ENCODE peak calls at places on chromosomes 5 and 9, in four cellular contexts. R, H, T and S are unnamed samples.

GRCh38 chr5:57452885-57453284 is 29.7 kb downstream of the ACTBL2 start:
- DNase-seq in R (no peak), H (no peak), T (no peak), S (no peak)

GRCh38 chr5:179223961-179224360 is 121.3 kb downstream of the ADAMTS2 start:
- DNase-seq in R (no peak), H (no peak), T (no peak), S (no peak)

GRCh38 chr9:73132034-73132776 is 19.5 kb upstream of the ANXA1 start:
- DNase-seq in R (peak), H (peak), T (no peak), S (no peak)

GRCh38 chr5:134552301-134552700 is 26.8 kb downstream of the JADE2 start:
- DNase-seq in R (no peak), H (no peak), T (no peak), S (no peak)

GRCh38 chr9:112020680-112021596 is 124.3 kb downstream of the UGCG start:
- DNase-seq in R (peak), H (no peak), T (no peak), S (no peak)

GRCh38 chr9:97714435-97714834 is 17.3 kb upstream of the XPA start:
- DNase-seq in R (no peak), H (no peak), T (no peak), S (no peak)

GRCh38 chr9:116153765-116154333 is at the start of gene PAPPA:
- DNase-seq in R (no peak), H (no peak), T (peak), S (no peak)

GRCh38 chr5:57493034-57493433 is 10.4 kb upstream of the ACTBL2 start:
- DNase-seq in R (no peak), H (no peak), T (no peak), S (no peak)

GRCh38 chr5:176882566-176882900 is 16.6 kb downstream of the HK3 start:
- DNase-seq in R (no peak), H (peak), T (no peak), S (no peak)

GRCh38 chr9:70120834-70121510 is 77.3 kb downstream of the MAMDC2 start:
- DNase-seq in R (no peak), H (peak), T (no peak), S (no peak)

GRCh38 chr5:2864515-2864914 is 113.0 kb upstream of the IRX2 start:
- DNase-seq in R (no peak), H (no peak), T (no peak), S (no peak)

GRCh38 chr5:159175547-159175946 is 33.8 kb downstream of the RNF145 start:
- DNase-seq in R (no peak), H (no peak), T (no peak), S (no peak)

GRCh38 chr5:127080001-127080478 is 6.7 kb upstream of the C5orf63 start:
- DNase-seq in R (no peak), H (no peak), T (no peak), S (no peak)

GRCh38 chr9:18442629-18443491 is 31.1 kb upstream of the ADAMTSL1 start:
- DNase-seq in R (no peak), H (peak), T (peak), S (peak)

GRCh38 chr5:56175465-56175864 is 57.7 kb downstream of the ANKRD55 start:
- DNase-seq in R (no peak), H (no peak), T (no peak), S (no peak)

GRCh38 chr5:79193643-79194042 is 42.3 kb upstream of the JMY start:
- DNase-seq in R (no peak), H (no peak), T (no peak), S (no peak)

GRCh38 chr9:91164724-91165520 is 196.8 kb downstream of the AUH start:
- DNase-seq in R (no peak), H (no peak), T (no peak), S (peak)

GRCh38 chr5:59099270-59099994 is 516.6 kb downstream of the RAB3C start:
- DNase-seq in R (no peak), H (no peak), T (no peak), S (no peak)

GRCh38 chr9:34451135-34451534 is 7.2 kb downstream of the FAM219A start:
- DNase-seq in R (no peak), H (no peak), T (no peak), S (no peak)

GRCh38 chr9:18260527-18260926 is 213.4 kb upstream of the ADAMTSL1 start:
- DNase-seq in R (no peak), H (peak), T (no peak), S (no peak)

GRCh38 chr9:124754289-124754688 is 16.8 kb downstream of the NR6A1 start:
- DNase-seq in R (no peak), H (peak), T (no peak), S (peak)

GRCh38 chr9:35726876-35727438 is 5.0 kb downstream of the TLN1 start:
- DNase-seq in R (no peak), H (no peak), T (no peak), S (no peak)

GRCh38 chr9:79256691-79257213 is 315.0 kb upstream of the TLE4 start:
- DNase-seq in R (no peak), H (no peak), T (no peak), S (no peak)

GRCh38 chr5:27437594-27438200 is 399.3 kb upstream of the CDH9 start:
- DNase-seq in R (no peak), H (no peak), T (no peak), S (no peak)

DNA sequence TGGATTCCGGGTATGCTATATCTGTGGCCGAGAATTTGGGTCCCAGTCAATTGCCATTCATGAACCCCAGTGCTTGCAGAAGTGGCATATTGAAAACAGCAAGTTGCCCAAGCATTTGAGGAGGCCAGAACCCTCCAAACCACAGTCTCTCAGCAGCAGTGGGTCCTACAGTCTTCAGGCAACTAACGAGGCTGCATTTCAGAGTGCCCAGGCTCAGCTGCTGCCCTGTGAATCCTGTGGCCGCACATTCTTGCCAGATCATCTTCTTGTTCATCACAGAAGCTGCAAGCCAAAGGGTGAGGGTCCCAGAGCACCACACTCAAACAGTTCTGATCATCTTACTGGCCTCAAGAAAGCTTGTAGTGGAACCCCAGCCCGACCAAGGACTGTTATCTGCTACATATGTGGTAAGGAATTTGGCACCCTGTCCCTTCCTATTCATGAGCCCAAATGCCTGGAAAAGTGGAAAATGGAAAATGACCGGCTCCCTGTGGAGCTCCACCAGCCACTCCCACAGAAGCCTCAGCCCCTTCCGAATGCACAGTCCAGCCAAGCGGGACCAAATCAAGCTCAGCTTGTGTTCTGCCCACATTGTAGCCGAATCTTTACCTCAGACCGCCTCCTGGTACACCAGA is 23.0 kb downstream of the ZNF474 start:
- DNase-seq in R (no peak), H (no peak), T (no peak), S (no peak)
- TF ChIP-seq NRF1 in R (no peak), H (no peak), T (no peak), S (no peak)

GRCh38 chr9:133517711-133518110 is 7.0 kb downstream of the MYMK start:
- DNase-seq in R (no peak), H (no peak), T (no peak), S (no peak)

GRCh38 chr9:133519693-133520092 is 5.1 kb downstream of the MYMK start:
- DNase-seq in R (no peak), H (no peak), T (no peak), S (no peak)

GRCh38 chr9:133518193-133518592 is 6.6 kb downstream of the MYMK start:
- DNase-seq in R (no peak), H (no peak), T (no peak), S (no peak)

GRCh38 chr9:133520121-133520835 is 4.5 kb downstream of the MYMK start:
- DNase-seq in R (no peak), H (no peak), T (no peak), S (no peak)

DNA sequence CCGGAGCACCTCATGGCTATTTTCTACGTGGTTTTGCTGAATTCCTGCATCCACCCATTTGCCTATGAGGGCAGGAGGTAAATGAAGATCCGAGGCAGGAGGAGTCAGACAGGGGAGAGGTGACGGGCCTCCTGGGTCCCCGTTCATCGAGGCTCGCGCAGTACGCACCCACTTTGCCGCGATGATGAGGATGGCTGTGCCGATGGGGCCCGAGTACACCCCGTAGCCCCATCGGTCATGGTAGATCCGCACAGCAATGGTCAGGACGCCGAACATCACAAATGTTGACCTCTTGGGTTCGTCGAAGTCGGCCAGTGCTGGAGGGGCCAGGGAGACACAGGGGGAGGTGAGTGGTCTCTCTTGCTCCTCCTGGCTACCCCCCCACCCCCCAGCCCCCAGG is 6.1 kb downstream of the MYMK start:
- DNase-seq in R (no peak), H (no peak), T (no peak), S (no peak)
- TF ChIP-seq NRF1 in R (no peak), H (no peak), T (no peak), S (no peak)

GRCh38 chr5:98781964-98782363 is 8.5 kb downstream of the RGMB start:
- DNase-seq in R (no peak), H (no peak), T (no peak), S (no peak)
- TF ChIP-seq NRF1 in R (no peak), H (no peak), T (no peak), S (no peak)

GRCh38 chr5:152527358-152528048 is 122.4 kb upstream of the NMUR2 start:
- DNase-seq in R (no peak), H (no peak), T (no peak), S (no peak)

GRCh38 chr5:152529456-152529855 is 124.4 kb upstream of the NMUR2 start:
- DNase-seq in R (no peak), H (no peak), T (no peak), S (no peak)

DNA sequence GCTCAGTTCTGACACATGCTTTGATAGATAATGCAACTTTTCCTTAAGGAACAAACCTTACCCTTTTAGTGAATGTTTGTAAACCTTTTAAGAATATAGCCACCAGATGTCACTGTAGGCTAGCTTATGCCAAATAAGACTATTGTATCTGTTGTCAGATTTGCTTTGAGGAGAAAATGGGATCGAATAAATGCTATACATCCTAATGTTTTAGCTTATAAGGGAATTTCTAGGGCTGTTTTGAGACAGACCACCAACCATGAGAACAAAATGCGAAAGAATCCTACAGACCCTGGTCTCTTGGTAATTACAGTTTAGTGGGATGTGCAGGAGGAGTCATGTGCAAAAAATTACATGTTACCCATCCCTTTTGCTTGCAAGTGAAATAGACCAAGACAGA is 127.6 kb upstream of the NMUR2 start:
- DNase-seq in R (peak), H (peak), T (no peak), S (peak)
- TF ChIP-seq NRF1 in R (no peak), H (no peak), T (no peak), S (no peak)

GRCh38 chr9:22446950-22447606 is 454 bp downstream of the DMRTA1 start:
- DNase-seq in R (no peak), H (peak), T (peak), S (no peak)
- TF ChIP-seq NRF1 in R (no peak), H (peak), T (peak), S (no peak)

DNA sequence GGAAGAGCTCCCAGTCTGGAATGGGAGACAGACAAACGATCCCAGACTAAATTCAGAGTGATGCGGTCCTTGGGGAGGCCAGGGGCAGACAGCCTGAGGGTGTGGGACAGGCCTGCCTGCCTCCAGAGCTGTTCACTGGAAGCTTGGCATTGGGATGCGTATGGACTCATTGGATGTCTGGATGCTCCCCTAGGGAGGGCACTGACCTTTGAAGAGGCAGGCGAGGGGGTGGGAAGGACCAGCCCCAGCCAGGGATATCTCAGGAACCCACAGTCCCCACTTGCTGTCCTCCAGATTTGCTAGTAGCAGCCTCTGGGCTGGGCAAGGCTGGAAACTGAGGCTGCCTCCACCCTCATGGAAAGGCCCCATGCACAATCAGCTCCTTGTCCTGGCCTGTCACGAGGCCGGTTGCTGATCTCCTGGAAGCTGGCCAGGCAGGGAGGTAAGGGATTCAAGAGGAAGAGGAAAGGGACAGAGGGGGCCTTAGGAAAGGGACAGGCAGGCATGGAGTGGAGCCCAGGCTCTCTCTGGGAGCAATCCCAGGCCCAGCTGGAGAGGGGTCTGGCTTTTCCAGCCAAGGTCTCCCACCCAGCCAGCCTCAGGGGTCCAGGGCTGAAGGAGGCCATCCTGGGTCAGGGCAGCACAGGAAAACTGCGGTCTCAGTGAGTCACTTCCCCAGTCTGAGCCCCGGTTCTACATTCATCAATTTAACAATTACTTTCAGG is 69.1 kb upstream of the GGTA1 start:
- DNase-seq in R (no peak), H (peak), T (no peak), S (no peak)
- TF ChIP-seq NRF1 in R (no peak), H (no peak), T (no peak), S (no peak)

DNA sequence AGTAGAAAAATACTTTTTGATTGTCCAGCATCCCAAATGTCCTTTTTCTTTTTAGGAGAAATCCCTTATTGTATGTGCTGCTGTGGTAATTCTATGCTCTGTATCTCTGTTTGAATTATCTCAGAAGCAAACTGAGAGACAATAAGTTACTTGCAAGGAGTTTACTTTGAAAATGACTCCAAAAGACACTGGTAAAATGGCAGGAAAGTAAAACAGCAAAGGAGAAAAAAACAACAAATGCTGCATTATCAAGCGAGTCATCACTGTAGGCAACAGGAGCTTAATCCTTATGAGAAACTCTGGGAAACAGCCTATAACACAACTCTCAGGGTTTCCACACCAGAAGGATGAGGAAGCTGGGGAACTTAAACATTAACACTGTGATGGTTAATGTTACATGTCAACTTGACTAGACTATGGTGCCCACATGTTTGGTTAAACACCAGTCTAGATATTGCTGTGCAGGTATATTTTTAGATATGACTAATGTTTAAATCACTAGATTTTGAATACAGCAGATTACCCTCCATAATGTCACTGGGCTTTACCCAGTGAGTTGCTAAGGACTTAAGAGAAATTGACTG is 92.6 kb upstream of the GAS1 start:
- DNase-seq in R (no peak), H (no peak), T (no peak), S (no peak)
- TF ChIP-seq NRF1 in R (no peak), H (no peak), T (no peak), S (no peak)